ENCODE peak calls at places on chromosomes 2 and 18, in five cellular contexts. One of them, this sample, is unnamed.

GRCh38 chr2:238528953-238529781 is 102.4 kb downstream of the ASB1 start:
- DNase-seq in cardiac fibroblast: peak; percentile 11
- DNase-seq in A549: peak; percentile 66
- DNase-seq in fibroblast of mammary gland: peak; percentile 54
- DNase-seq in GM06990: no peak
- DNase-seq in this sample: no peak

GRCh38 chr2:227653419-227653818 is 13.2 kb upstream of the SCYGR5 start:
- DNase-seq in cardiac fibroblast: peak; percentile 83
- DNase-seq in A549: no peak
- DNase-seq in fibroblast of mammary gland: peak; percentile 77
- DNase-seq in GM06990: no peak
- DNase-seq in this sample: no peak

GRCh38 chr18:23226386-23226785 is 91.1 kb downstream of the CABLES1 start:
- DNase-seq in cardiac fibroblast: peak; percentile 81
- DNase-seq in A549: no peak
- DNase-seq in fibroblast of mammary gland: peak; percentile 62
- DNase-seq in GM06990: no peak
- DNase-seq in this sample: no peak

GRCh38 chr18:26579941-26580618 is 31.7 kb upstream of the KCTD1 start:
- DNase-seq in cardiac fibroblast: no peak
- DNase-seq in A549: peak; percentile 33
- DNase-seq in fibroblast of mammary gland: no peak
- DNase-seq in GM06990: no peak
- DNase-seq in this sample: no peak

GRCh38 chr2:29223851-29224692 is 108.9 kb downstream of the CLIP4 start:
- DNase-seq in cardiac fibroblast: peak; percentile 69
- DNase-seq in A549: no peak
- DNase-seq in fibroblast of mammary gland: peak; percentile 90
- DNase-seq in GM06990: no peak
- DNase-seq in this sample: no peak

GRCh38 chr2:177165103-177165583 is 47.5 kb upstream of the HNRNPA3 start:
- DNase-seq in cardiac fibroblast: peak; percentile 67
- DNase-seq in A549: no peak
- DNase-seq in fibroblast of mammary gland: peak; percentile 61
- DNase-seq in GM06990: no peak
- DNase-seq in this sample: no peak

GRCh38 chr2:80573950-80574349 is 269.4 kb upstream of the LRRTM1 start:
- DNase-seq in cardiac fibroblast: no peak
- DNase-seq in A549: no peak
- DNase-seq in fibroblast of mammary gland: no peak
- DNase-seq in GM06990: no peak
- DNase-seq in this sample: no peak

GRCh38 chr2:79272616-79273015 is 113.1 kb upstream of the REG3A start:
- DNase-seq in cardiac fibroblast: no peak
- DNase-seq in A549: no peak
- DNase-seq in fibroblast of mammary gland: no peak
- DNase-seq in GM06990: no peak
- DNase-seq in this sample: no peak

GRCh38 chr2:28163627-28164279 is 228.9 kb upstream of the FOSL2 start:
- DNase-seq in cardiac fibroblast: no peak
- DNase-seq in A549: no peak
- DNase-seq in fibroblast of mammary gland: peak; percentile 16
- DNase-seq in GM06990: no peak
- DNase-seq in this sample: no peak

GRCh38 chr18:24111936-24112335 is 26.9 kb upstream of the CABYR start:
- DNase-seq in cardiac fibroblast: no peak
- DNase-seq in A549: no peak
- DNase-seq in fibroblast of mammary gland: no peak
- DNase-seq in GM06990: no peak
- DNase-seq in this sample: no peak

GRCh38 chr2:149040451-149040850 is 2.0 kb downstream of the LYPD6B start:
- DNase-seq in cardiac fibroblast: no peak
- DNase-seq in A549: peak; percentile 6
- DNase-seq in fibroblast of mammary gland: peak; percentile 15
- DNase-seq in GM06990: peak; percentile 48
- DNase-seq in this sample: peak; percentile 74

GRCh38 chr2:8544786-8545631 is 136.8 kb upstream of the ID2 start:
- DNase-seq in cardiac fibroblast: peak; percentile 81
- DNase-seq in A549: peak; percentile 43
- DNase-seq in fibroblast of mammary gland: peak; percentile 95
- DNase-seq in GM06990: peak; percentile 86
- DNase-seq in this sample: peak; percentile 80

GRCh38 chr2:23607925-23608324 is 222.9 kb downstream of the KLHL29 start:
- DNase-seq in cardiac fibroblast: no peak
- DNase-seq in A549: no peak
- DNase-seq in fibroblast of mammary gland: no peak
- DNase-seq in GM06990: no peak
- DNase-seq in this sample: no peak

GRCh38 chr2:135792401-135793152 is 44.4 kb downstream of the LCT start:
- DNase-seq in cardiac fibroblast: no peak
- DNase-seq in A549: no peak
- DNase-seq in fibroblast of mammary gland: no peak
- DNase-seq in GM06990: no peak
- DNase-seq in this sample: no peak

GRCh38 chr18:69948919-69949537 is 1.4 kb upstream of the CD226 start:
- DNase-seq in cardiac fibroblast: peak; percentile 60
- DNase-seq in A549: no peak
- DNase-seq in fibroblast of mammary gland: peak; percentile 20
- DNase-seq in GM06990: peak; percentile 66
- DNase-seq in this sample: peak; percentile 51

GRCh38 chr2:64768426-64769033 is 114.8 kb upstream of the SERTAD2 start:
- DNase-seq in cardiac fibroblast: no peak
- DNase-seq in A549: no peak
- DNase-seq in fibroblast of mammary gland: no peak
- DNase-seq in GM06990: no peak
- DNase-seq in this sample: no peak

GRCh38 chr2:189751080-189751658 is 11.4 kb downstream of the OSGEPL1 start:
- DNase-seq in cardiac fibroblast: peak; percentile 40
- DNase-seq in A549: peak; percentile 44
- DNase-seq in fibroblast of mammary gland: peak; percentile 45
- DNase-seq in GM06990: no peak
- DNase-seq in this sample: peak; percentile 27

GRCh38 chr2:26687785-26688184 is 4.7 kb upstream of the KCNK3 start:
- DNase-seq in cardiac fibroblast: no peak
- DNase-seq in A549: no peak
- DNase-seq in fibroblast of mammary gland: no peak
- DNase-seq in GM06990: no peak
- DNase-seq in this sample: no peak

GRCh38 chr18:45567123-45567522 is 48.2 kb upstream of the SLC14A2 start:
- DNase-seq in cardiac fibroblast: peak; percentile 40
- DNase-seq in A549: no peak
- DNase-seq in fibroblast of mammary gland: peak; percentile 43
- DNase-seq in GM06990: no peak
- DNase-seq in this sample: no peak

GRCh38 chr2:113155331-113155730 is 18.4 kb upstream of the PSD4 start:
- DNase-seq in cardiac fibroblast: no peak
- DNase-seq in A549: no peak
- DNase-seq in fibroblast of mammary gland: no peak
- DNase-seq in GM06990: no peak
- DNase-seq in this sample: no peak

GRCh38 chr2:195651041-195651440 is 6.0 kb upstream of the SLC39A10 start:
- DNase-seq in cardiac fibroblast: no peak
- DNase-seq in A549: no peak
- DNase-seq in fibroblast of mammary gland: no peak
- DNase-seq in GM06990: no peak
- DNase-seq in this sample: no peak

GRCh38 chr18:22434973-22435608 is 17.4 kb upstream of the CTAGE1 start:
- DNase-seq in cardiac fibroblast: peak; percentile 47
- DNase-seq in A549: no peak
- DNase-seq in fibroblast of mammary gland: peak; percentile 93
- DNase-seq in GM06990: no peak
- DNase-seq in this sample: no peak

GRCh38 chr2:19955544-19956422 is 34.1 kb downstream of the WDR35 start:
- DNase-seq in cardiac fibroblast: peak; percentile 88
- DNase-seq in A549: peak; percentile 78
- DNase-seq in fibroblast of mammary gland: peak; percentile 80
- DNase-seq in GM06990: peak; percentile 18
- DNase-seq in this sample: peak; percentile 64

GRCh38 chr18:75041586-75041985 is 167.4 kb downstream of the PTGR3 start:
- DNase-seq in cardiac fibroblast: peak; percentile 53
- DNase-seq in A549: peak; percentile 15
- DNase-seq in fibroblast of mammary gland: peak; percentile 49
- DNase-seq in GM06990: no peak
- DNase-seq in this sample: no peak
- TF ChIP-seq CTCF in cardiac fibroblast: peak; percentile 34
- TF ChIP-seq CTCF in A549: peak; percentile 36
- TF ChIP-seq CTCF in fibroblast of mammary gland: peak; percentile 51
- TF ChIP-seq CTCF in GM06990: peak; percentile 18
- TF ChIP-seq CTCF in this sample: peak; percentile 8

DNA sequence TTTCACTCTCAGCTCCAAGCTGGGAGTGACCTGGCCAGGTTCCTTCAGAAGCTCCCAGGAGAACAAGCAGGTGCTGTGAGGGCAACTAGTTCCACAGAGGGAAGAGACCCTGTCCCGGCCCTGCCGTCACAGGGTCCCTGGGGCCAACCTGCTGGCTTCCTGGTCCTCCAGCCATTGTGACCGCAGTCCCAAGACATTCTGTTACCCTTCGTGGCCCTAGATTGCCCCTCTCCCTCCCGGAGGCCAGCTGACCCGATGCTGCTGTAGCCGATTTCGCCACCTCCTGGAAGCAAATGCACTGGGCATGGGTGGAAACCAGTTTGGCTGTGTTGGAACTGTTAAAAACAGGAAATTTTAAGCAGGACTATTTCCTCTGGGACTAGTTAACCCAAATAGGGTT is 55.4 kb downstream of the EPAS1 start:
- DNase-seq in cardiac fibroblast: peak; percentile 25
- DNase-seq in A549: no peak
- DNase-seq in fibroblast of mammary gland: no peak
- DNase-seq in GM06990: no peak
- DNase-seq in this sample: no peak
- TF ChIP-seq CTCF in cardiac fibroblast: peak; percentile 38
- TF ChIP-seq CTCF in A549: no peak
- TF ChIP-seq CTCF in fibroblast of mammary gland: peak; percentile 7
- TF ChIP-seq CTCF in GM06990: no peak
- TF ChIP-seq CTCF in this sample: no peak

GRCh38 chr2:38475567-38475881 is 98.5 kb upstream of the ATL2 start:
- DNase-seq in cardiac fibroblast: no peak
- DNase-seq in A549: no peak
- DNase-seq in fibroblast of mammary gland: no peak
- DNase-seq in GM06990: no peak
- DNase-seq in this sample: no peak

GRCh38 chr2:38474833-38475566 is 97.9 kb upstream of the ATL2 start:
- DNase-seq in cardiac fibroblast: no peak
- DNase-seq in A549: no peak
- DNase-seq in fibroblast of mammary gland: no peak
- DNase-seq in GM06990: no peak
- DNase-seq in this sample: peak; percentile 48

GRCh38 chr2:38473333-38474005 is 96.4 kb upstream of the ATL2 start:
- DNase-seq in cardiac fibroblast: no peak
- DNase-seq in A549: no peak
- DNase-seq in fibroblast of mammary gland: no peak
- DNase-seq in GM06990: no peak
- DNase-seq in this sample: no peak

GRCh38 chr2:38474058-38474457 is 97.0 kb upstream of the ATL2 start:
- DNase-seq in cardiac fibroblast: peak; percentile 28
- DNase-seq in A549: no peak
- DNase-seq in fibroblast of mammary gland: peak; percentile 17
- DNase-seq in GM06990: peak; percentile 36
- DNase-seq in this sample: no peak

GRCh38 chr2:38477006-38477405 is 99.9 kb upstream of the ATL2 start:
- DNase-seq in cardiac fibroblast: no peak
- DNase-seq in A549: no peak
- DNase-seq in fibroblast of mammary gland: no peak
- DNase-seq in GM06990: no peak
- DNase-seq in this sample: no peak
- TF ChIP-seq CTCF in cardiac fibroblast: no peak
- TF ChIP-seq CTCF in A549: no peak
- TF ChIP-seq CTCF in fibroblast of mammary gland: no peak
- TF ChIP-seq CTCF in GM06990: no peak
- TF ChIP-seq CTCF in this sample: no peak

GRCh38 chr18:9104244-9104901 is 1.9 kb downstream of the NDUFV2 start:
- DNase-seq in cardiac fibroblast: no peak
- DNase-seq in A549: no peak
- DNase-seq in fibroblast of mammary gland: no peak
- DNase-seq in GM06990: no peak
- DNase-seq in this sample: no peak

GRCh38 chr18:9105420-9105819 is 2.9 kb downstream of the NDUFV2 start:
- DNase-seq in cardiac fibroblast: no peak
- DNase-seq in A549: no peak
- DNase-seq in fibroblast of mammary gland: no peak
- DNase-seq in GM06990: no peak
- DNase-seq in this sample: no peak

GRCh38 chr18:9101730-9102390 is 639 bp upstream of the NDUFV2 start:
- DNase-seq in cardiac fibroblast: peak; percentile 85
- DNase-seq in A549: peak; percentile 29
- DNase-seq in fibroblast of mammary gland: peak; percentile 72
- DNase-seq in GM06990: no peak
- DNase-seq in this sample: peak; percentile 31

GRCh38 chr18:9102391-9103216 is at the start of gene NDUFV2:
- DNase-seq in cardiac fibroblast: peak; percentile 97
- DNase-seq in A549: peak; percentile 76
- DNase-seq in fibroblast of mammary gland: peak; percentile 91
- DNase-seq in GM06990: peak; percentile 99
- DNase-seq in this sample: peak; percentile 96

GRCh38 chr18:9103488-9103887 is 989 bp downstream of the NDUFV2 start:
- DNase-seq in cardiac fibroblast: peak; percentile 50
- DNase-seq in A549: no peak
- DNase-seq in fibroblast of mammary gland: peak; percentile 57
- DNase-seq in GM06990: no peak
- DNase-seq in this sample: no peak
- TF ChIP-seq CTCF in cardiac fibroblast: no peak
- TF ChIP-seq CTCF in A549: no peak
- TF ChIP-seq CTCF in fibroblast of mammary gland: peak; percentile 27
- TF ChIP-seq CTCF in GM06990: no peak
- TF ChIP-seq CTCF in this sample: no peak

This sample was measured in GM13977.